ENCODE peak calls at places on chromosomes 13 and 19, in seven cellular contexts. I is stimulated activated CD8-positive, alpha-beta memory T cell treated with anti-CD3 and anti-CD28 coated beads, Interleukin-15, amount 100 ng/mL, for 4 hours; G is activated naive CD4-positive, alpha-beta T cell treated with anti-CD3 and anti-CD28 coated beads, Interleukin-2, amount 10 ng/mL, durations not matched to agents 7 days and 5 days; D is lung; O is bronchial epithelial cell; P is NCI-H1105; U is T-helper 2 cell. W is an unnamed sample.

GRCh38 chr13:19713186-19713965 is 69.4 kb downstream of the PSPC1 start:
- DNase-seq in I (no peak), G (no peak), D (no peak), O (peak; percentile 57), P (no peak), U (no peak), W (no peak)

GRCh38 chr13:40315416-40316064 is 350.9 kb downstream of the FOXO1 start:
- DNase-seq in I (no peak), G (peak; percentile 68), D (no peak), O (peak; percentile 74), P (no peak), U (peak; percentile 23), W (peak; percentile 20)

GRCh38 chr19:39498262-39499081 is at the start of gene DLL3:
- DNase-seq in I (no peak), G (peak; percentile 29), D (no peak), O (no peak), P (peak; percentile 73), U (no peak), W (no peak)

GRCh38 chr19:50717891-50718254 is 1.7 kb downstream of the SHANK1 start:
- DNase-seq in I (no peak), G (no peak), D (no peak), O (no peak), P (no peak), U (no peak), W (no peak)

GRCh38 chr19:58476498-58477015 is 405 bp downstream of the ZNF446 start:
- DNase-seq in I (no peak), G (peak; percentile 35), D (no peak), O (no peak), P (no peak), U (no peak), W (no peak)

GRCh38 chr19:36097036-36097435 is 13.9 kb upstream of the OVOL3 start:
- DNase-seq in I (no peak), G (no peak), D (no peak), O (no peak), P (no peak), U (no peak), W (no peak)

GRCh38 chr19:39261704-39262103 is 6.5 kb upstream of the IFNL2 start:
- DNase-seq in I (no peak), G (no peak), D (no peak), O (no peak), P (no peak), U (no peak), W (no peak)

GRCh38 chr13:113930711-113931637 is 42.9 kb downstream of the C13orf46 start:
- DNase-seq in I (peak; percentile 39), G (peak; percentile 25), D (no peak), O (no peak), P (no peak), U (no peak), W (no peak)

GRCh38 chr19:36209372-36209771 is 5.1 kb downstream of the ZNF565 start:
- DNase-seq in I (no peak), G (no peak), D (no peak), O (no peak), P (no peak), U (no peak), W (no peak)

GRCh38 chr13:33228645-33229445 is 56.7 kb downstream of the STARD13 start:
- DNase-seq in I (no peak), G (no peak), D (no peak), O (peak; percentile 45), P (no peak), U (no peak), W (peak; percentile 30)

GRCh38 chr19:11507370-11508078 is 1.9 kb upstream of the ZNF653 start:
- DNase-seq in I (no peak), G (no peak), D (no peak), O (no peak), P (no peak), U (no peak), W (peak; percentile 5)

GRCh38 chr19:19538077-19538764 is at the start of gene CILP2:
- DNase-seq in I (no peak), G (peak; percentile 42), D (no peak), O (no peak), P (peak; percentile 67), U (peak; percentile 25), W (peak; percentile 84)

GRCh38 chr13:30881191-30881651 is 24.9 kb upstream of the MEDAG start:
- DNase-seq in I (no peak), G (no peak), D (no peak), O (no peak), P (no peak), U (no peak), W (no peak)

GRCh38 chr13:36074659-36075058 is 56.5 kb downstream of the DCLK1 start:
- DNase-seq in I (no peak), G (no peak), D (no peak), O (no peak), P (no peak), U (no peak), W (no peak)

GRCh38 chr19:687569-688166 is 7.6 kb downstream of the PRSS57 start:
- DNase-seq in I (no peak), G (no peak), D (no peak), O (no peak), P (no peak), U (no peak), W (peak; percentile 53)

GRCh38 chr19:18883530-18884304 is 12.2 kb downstream of the CERS1 start:
- DNase-seq in I (no peak), G (no peak), D (no peak), O (no peak), P (no peak), U (no peak), W (no peak)

GRCh38 chr19:55454787-55455243 is 6.6 kb downstream of the ISOC2 start:
- DNase-seq in I (no peak), G (peak; percentile 71), D (no peak), O (no peak), P (no peak), U (peak; percentile 37), W (peak; percentile 70)

GRCh38 chr13:39461685-39462266 is 141.2 kb downstream of the LHFPL6 start:
- DNase-seq in I (no peak), G (no peak), D (no peak), O (no peak), P (no peak), U (no peak), W (peak; percentile 17)

GRCh38 chr13:71886880-71887279 is 19.9 kb upstream of the DACH1 start:
- DNase-seq in I (no peak), G (no peak), D (no peak), O (no peak), P (no peak), U (no peak), W (no peak)

GRCh38 chr19:40322951-40323615 is 25.1 kb downstream of the C19orf47 start:
- DNase-seq in I (no peak), G (no peak), D (no peak), O (no peak), P (no peak), U (no peak), W (no peak)

GRCh38 chr13:30907167-30907761 is 1.2 kb downstream of the MEDAG start:
- DNase-seq in I (no peak), G (no peak), D (no peak), O (peak; percentile 57), P (no peak), U (no peak), W (peak; percentile 66)

GRCh38 chr13:56134524-56134923 is 1006.2 kb upstream of the PRR20A start:
- DNase-seq in I (no peak), G (no peak), D (no peak), O (no peak), P (no peak), U (no peak), W (no peak)

GRCh38 chr19:48632692-48633147 is 4.5 kb downstream of the DBP start:
- DNase-seq in I (no peak), G (no peak), D (no peak), O (peak; percentile 84), P (no peak), U (no peak), W (peak; percentile 39)

GRCh38 chr13:33340631-33341030 is 55.1 kb upstream of the STARD13 start:
- DNase-seq in I (no peak), G (no peak), D (no peak), O (peak; percentile 35), P (no peak), U (no peak), W (no peak)

GRCh38 chr13:105982219-105982618 is 553.2 kb downstream of the EFNB2 start:
- DNase-seq in I (no peak), G (no peak), D (no peak), O (no peak), P (no peak), U (no peak), W (peak; percentile 71)

GRCh38 chr13:114119196-114119595 is 13.2 kb downstream of the RASA3 start:
- DNase-seq in I (no peak), G (no peak), D (no peak), O (peak; percentile 44), P (no peak), U (no peak), W (peak; percentile 80)

GRCh38 chr19:50679177-50680125 is 30.2 kb downstream of the C19orf81 start:
- DNase-seq in I (peak; percentile 43), G (peak; percentile 75), D (peak; percentile 80), O (peak; percentile 26), P (peak; percentile 50), U (peak; percentile 70), W (peak; percentile 90)

GRCh38 chr19:16416996-16417395 is 54.8 kb downstream of the EPS15L1 start:
- DNase-seq in I (no peak), G (no peak), D (no peak), O (no peak), P (no peak), U (no peak), W (no peak)